ENCODE peak calls at places on chromosomes 1 and 21, in seven cellular contexts. One of them, this sample, is unnamed.

GRCh38 chr21:44370027-44370735 is 16.8 kb downstream of the TRPM2 start:
- DNase-seq in HCT116: no peak
- DNase-seq in SK-N-SH: peak; percentile 71
- DNase-seq in A549: peak; percentile 52
- DNase-seq in GM12878: no peak
- DNase-seq in HepG2: peak; percentile 54
- DNase-seq in GM23338: peak; percentile 74
- DNase-seq in this sample: no peak

GRCh38 chr1:168360151-168360550 is 79.5 kb downstream of the TBX19 start:
- DNase-seq in GM23338: no peak
- DNase-seq in HCT116: no peak
- DNase-seq in A549: no peak
- DNase-seq in SK-N-SH: no peak
- DNase-seq in GM12878: no peak
- DNase-seq in HepG2: no peak
- DNase-seq in this sample: no peak

GRCh38 chr1:202235856-202236837 is 42.5 kb downstream of the LGR6 start:
- DNase-seq in GM23338: peak; percentile 93
- DNase-seq in HCT116: peak; percentile 86
- DNase-seq in HepG2: peak; percentile 66
- DNase-seq in GM12878: peak; percentile 12
- DNase-seq in SK-N-SH: peak; percentile 87
- DNase-seq in A549: peak; percentile 98
- DNase-seq in this sample: peak; percentile 88

GRCh38 chr1:168285419-168285790 is 4.7 kb downstream of the TBX19 start:
- DNase-seq in GM23338: peak; percentile 16
- DNase-seq in HepG2: no peak
- DNase-seq in GM12878: no peak
- DNase-seq in A549: no peak
- DNase-seq in SK-N-SH: no peak
- DNase-seq in HCT116: no peak
- DNase-seq in this sample: no peak

GRCh38 chr1:103457856-103458255 is 67.6 kb upstream of the RNPC3 start:
- DNase-seq in A549: no peak
- DNase-seq in HCT116: no peak
- DNase-seq in GM23338: peak; percentile 84
- DNase-seq in SK-N-SH: no peak
- DNase-seq in GM12878: no peak
- DNase-seq in HepG2: no peak
- DNase-seq in this sample: no peak

GRCh38 chr21:35226302-35226701 is 177.2 kb upstream of the RUNX1 start:
- DNase-seq in GM23338: no peak
- DNase-seq in A549: no peak
- DNase-seq in HCT116: no peak
- DNase-seq in HepG2: peak; percentile 24
- DNase-seq in GM12878: no peak
- DNase-seq in SK-N-SH: no peak
- DNase-seq in this sample: no peak

GRCh38 chr1:72262735-72263134 is 19.6 kb downstream of the NEGR1 start:
- DNase-seq in GM23338: no peak
- DNase-seq in SK-N-SH: no peak
- DNase-seq in HCT116: no peak
- DNase-seq in GM12878: no peak
- DNase-seq in A549: no peak
- DNase-seq in HepG2: no peak
- DNase-seq in this sample: no peak

GRCh38 chr1:118291686-118292085 is 106.7 kb upstream of the SPAG17 start:
- DNase-seq in HCT116: no peak
- DNase-seq in A549: no peak
- DNase-seq in GM23338: no peak
- DNase-seq in SK-N-SH: no peak
- DNase-seq in HepG2: no peak
- DNase-seq in GM12878: no peak
- DNase-seq in this sample: no peak

GRCh38 chr1:193013707-193014106 is 45.5 kb downstream of the UCHL5 start:
- DNase-seq in A549: no peak
- DNase-seq in SK-N-SH: no peak
- DNase-seq in HepG2: no peak
- DNase-seq in GM12878: no peak
- DNase-seq in GM23338: no peak
- DNase-seq in HCT116: no peak
- DNase-seq in this sample: no peak

GRCh38 chr1:230531103-230531502 is 105.0 kb upstream of the PGBD5 start:
- DNase-seq in HepG2: no peak
- DNase-seq in A549: no peak
- DNase-seq in GM23338: no peak
- DNase-seq in HCT116: no peak
- DNase-seq in SK-N-SH: no peak
- DNase-seq in GM12878: no peak
- DNase-seq in this sample: no peak

DNA sequence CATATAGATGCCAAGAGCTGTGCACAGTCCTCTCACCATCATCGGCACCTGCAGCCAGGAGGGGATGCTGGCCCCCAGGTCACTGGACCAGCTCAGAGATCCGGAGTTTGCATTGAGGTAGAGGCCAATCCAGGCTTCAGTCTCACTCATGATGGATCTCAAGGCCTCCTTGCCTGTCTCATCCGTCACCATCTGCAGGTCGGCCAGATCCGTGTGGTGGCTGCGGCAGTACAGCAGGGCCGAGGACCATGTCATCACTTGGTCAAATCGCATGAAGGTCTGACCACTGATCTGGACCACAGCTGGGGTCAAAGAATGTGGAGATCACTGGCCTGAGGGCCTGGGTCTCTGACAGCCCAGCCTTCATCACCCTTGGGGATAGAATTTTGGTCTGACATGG is 6.6 kb downstream of the CLEC20A start:
- DNase-seq in GM23338: no peak
- DNase-seq in HepG2: no peak
- DNase-seq in GM12878: no peak
- DNase-seq in SK-N-SH: no peak
- DNase-seq in HCT116: no peak
- DNase-seq in A549: no peak
- DNase-seq in this sample: no peak
- TF ChIP-seq REST in GM23338: no peak
- TF ChIP-seq REST in HepG2: no peak
- TF ChIP-seq REST in GM12878: no peak
- TF ChIP-seq REST in SK-N-SH: no peak
- TF ChIP-seq REST in HCT116: no peak
- TF ChIP-seq REST in A549: no peak
- TF ChIP-seq REST in this sample: no peak

GRCh38 chr1:15748690-15749398 is 6.5 kb downstream of the TMEM82 start:
- DNase-seq in HCT116: no peak
- DNase-seq in SK-N-SH: no peak
- DNase-seq in A549: no peak
- DNase-seq in GM12878: no peak
- DNase-seq in HepG2: no peak
- DNase-seq in GM23338: no peak
- DNase-seq in this sample: no peak
- H3K27ac ChIP-seq in HCT116: no peak overlapping the region
- H3K27ac ChIP-seq in SK-N-SH: peak overlapping the region; percentile 45
- H3K27ac ChIP-seq in A549: peak overlapping the region; percentile 24
- H3K27ac ChIP-seq in GM12878: no peak overlapping the region
- H3K27ac ChIP-seq in HepG2: no peak overlapping the region
- H3K27ac ChIP-seq in GM23338: no peak overlapping the region
- H3K27ac ChIP-seq in this sample: no peak overlapping the region

DNA sequence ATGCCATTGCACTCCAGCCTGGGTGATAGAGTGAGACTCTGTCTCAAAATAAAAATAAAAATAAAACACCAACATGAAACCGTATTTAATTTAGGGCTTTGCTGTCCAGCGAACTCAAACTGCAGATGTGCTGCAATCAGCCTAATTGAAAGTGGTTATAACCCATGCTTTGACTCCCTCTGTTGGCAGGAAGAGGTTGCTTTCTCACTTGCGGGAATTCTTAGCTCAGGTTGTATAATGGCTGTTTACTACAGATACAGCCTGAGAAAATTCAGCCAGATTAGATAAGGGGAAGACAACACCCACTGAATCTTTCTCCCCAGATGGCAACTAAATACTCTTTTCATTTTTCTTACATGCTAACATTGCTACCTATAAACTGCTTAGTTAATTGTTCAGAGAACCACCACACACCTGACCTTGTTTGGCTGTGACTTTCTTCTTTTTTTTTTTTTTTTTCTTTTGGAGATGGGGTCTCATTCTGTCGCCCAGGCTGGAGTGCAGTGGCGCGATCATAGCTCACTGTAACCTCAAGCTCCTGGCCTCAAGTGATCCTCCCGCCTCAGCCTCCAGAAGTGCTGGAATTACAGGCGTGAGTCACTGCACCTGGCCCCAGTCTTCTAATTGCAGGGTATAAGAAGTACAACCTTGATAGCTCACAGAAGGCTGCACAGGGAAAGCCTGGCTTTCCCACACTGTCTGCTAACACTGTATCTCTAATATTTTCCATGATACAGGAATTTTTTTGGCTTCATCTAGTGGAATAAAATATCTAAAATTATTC is 34.6 kb downstream of the DNTTIP2 start:
- DNase-seq in GM12878: peak; percentile 34
- DNase-seq in GM23338: peak; percentile 85
- DNase-seq in HepG2: peak; percentile 77
- DNase-seq in HCT116: peak; percentile 55
- DNase-seq in SK-N-SH: peak; percentile 64
- DNase-seq in A549: peak; percentile 54
- DNase-seq in this sample: peak; percentile 50
- TF ChIP-seq REST in GM12878: no peak
- TF ChIP-seq REST in GM23338: no peak
- TF ChIP-seq REST in HepG2: no peak
- TF ChIP-seq REST in HCT116: no peak
- TF ChIP-seq REST in SK-N-SH: no peak
- TF ChIP-seq REST in A549: no peak
- TF ChIP-seq REST in this sample: no peak

GRCh38 chr1:5914676-5915285 is 77.4 kb downstream of the NPHP4 start:
- DNase-seq in HCT116: no peak
- DNase-seq in GM12878: no peak
- DNase-seq in GM23338: no peak
- DNase-seq in HepG2: no peak
- DNase-seq in A549: no peak
- DNase-seq in SK-N-SH: peak; percentile 45
- DNase-seq in this sample: no peak

GRCh38 chr1:5913876-5914275 is 78.3 kb downstream of the NPHP4 start:
- DNase-seq in A549: no peak
- DNase-seq in HCT116: no peak
- DNase-seq in GM23338: no peak
- DNase-seq in GM12878: no peak
- DNase-seq in HepG2: no peak
- DNase-seq in SK-N-SH: no peak
- DNase-seq in this sample: no peak

GRCh38 chr1:5911871-5912271 is 80.4 kb downstream of the NPHP4 start:
- DNase-seq in GM23338: no peak
- DNase-seq in HCT116: no peak
- DNase-seq in GM12878: no peak
- DNase-seq in A549: no peak
- DNase-seq in SK-N-SH: no peak
- DNase-seq in HepG2: no peak
- DNase-seq in this sample: no peak

GRCh38 chr1:5911157-5911556 is 81.1 kb downstream of the NPHP4 start:
- DNase-seq in GM12878: no peak
- DNase-seq in GM23338: no peak
- DNase-seq in SK-N-SH: peak; percentile 47
- DNase-seq in A549: no peak
- DNase-seq in HepG2: no peak
- DNase-seq in HCT116: no peak
- DNase-seq in this sample: no peak

GRCh38 chr1:5913078-5913845 is 79.0 kb downstream of the NPHP4 start:
- DNase-seq in GM12878: no peak
- DNase-seq in HepG2: no peak
- DNase-seq in SK-N-SH: no peak
- DNase-seq in HCT116: no peak
- DNase-seq in GM23338: no peak
- DNase-seq in A549: no peak
- DNase-seq in this sample: no peak
- H3K27ac ChIP-seq in GM12878: no peak overlapping the region
- H3K27ac ChIP-seq in HepG2: no peak overlapping the region
- H3K27ac ChIP-seq in SK-N-SH: no peak overlapping the region
- H3K27ac ChIP-seq in HCT116: no peak overlapping the region
- H3K27ac ChIP-seq in GM23338: no peak overlapping the region
- H3K27ac ChIP-seq in A549: no peak overlapping the region
- H3K27ac ChIP-seq in this sample: no peak overlapping the region

GRCh38 chr1:180502361-180503273 is at the start of gene ACBD6:
- DNase-seq in HepG2: peak; percentile 71
- DNase-seq in HCT116: peak; percentile 74
- DNase-seq in SK-N-SH: peak; percentile 93
- DNase-seq in GM12878: peak; percentile 51
- DNase-seq in GM23338: peak; percentile 90
- DNase-seq in A549: peak; percentile 88
- DNase-seq in this sample: peak; percentile 52
- TF ChIP-seq REST in HepG2: peak; percentile 51
- TF ChIP-seq REST in HCT116: no peak
- TF ChIP-seq REST in SK-N-SH: no peak
- TF ChIP-seq REST in GM12878: peak; percentile 11
- TF ChIP-seq REST in GM23338: peak; percentile 25
- TF ChIP-seq REST in A549: no peak
- TF ChIP-seq REST in this sample: no peak

GRCh38 chr1:19639999-19640362 is 4.1 kb upstream of the NBL1 start:
- DNase-seq in HCT116: no peak
- DNase-seq in A549: peak; percentile 36
- DNase-seq in HepG2: peak; percentile 58
- DNase-seq in GM12878: no peak
- DNase-seq in GM23338: no peak
- DNase-seq in SK-N-SH: no peak
- DNase-seq in this sample: no peak

GRCh38 chr1:19636065-19636464 is 8.0 kb upstream of the NBL1 start:
- DNase-seq in A549: no peak
- DNase-seq in HepG2: no peak
- DNase-seq in SK-N-SH: no peak
- DNase-seq in GM12878: no peak
- DNase-seq in HCT116: no peak
- DNase-seq in GM23338: no peak
- DNase-seq in this sample: no peak

GRCh38 chr1:19637606-19638005 is 6.5 kb upstream of the NBL1 start:
- DNase-seq in HepG2: no peak
- DNase-seq in GM12878: no peak
- DNase-seq in HCT116: no peak
- DNase-seq in A549: no peak
- DNase-seq in SK-N-SH: no peak
- DNase-seq in GM23338: no peak
- DNase-seq in this sample: no peak

GRCh38 chr1:19633106-19633505 is 11.0 kb upstream of the NBL1 start:
- DNase-seq in HepG2: no peak
- DNase-seq in A549: no peak
- DNase-seq in GM12878: no peak
- DNase-seq in HCT116: no peak
- DNase-seq in SK-N-SH: no peak
- DNase-seq in GM23338: no peak
- DNase-seq in this sample: no peak

GRCh38 chr1:19635646-19636045 is 8.5 kb upstream of the NBL1 start:
- DNase-seq in GM23338: no peak
- DNase-seq in SK-N-SH: no peak
- DNase-seq in HepG2: no peak
- DNase-seq in A549: no peak
- DNase-seq in HCT116: no peak
- DNase-seq in GM12878: no peak
- DNase-seq in this sample: no peak
- H3K27ac ChIP-seq in GM23338: no peak overlapping the region
- H3K27ac ChIP-seq in SK-N-SH: no peak overlapping the region
- H3K27ac ChIP-seq in HepG2: no peak overlapping the region
- H3K27ac ChIP-seq in A549: no peak overlapping the region
- H3K27ac ChIP-seq in HCT116: no peak overlapping the region
- H3K27ac ChIP-seq in GM12878: no peak overlapping the region
- H3K27ac ChIP-seq in this sample: no peak overlapping the region